ENCODE peak calls at places on chromosome 16, in six cellular contexts. J, T, O, X, A and Q are unnamed samples.
A peak's percentile ranks its signal among the peaks of the same experiment; 100 is the strongest.

GRCh38 chr16:66927012-66927436 is 1.7 kb upstream of the RRAD start:
- DNase-seq in J (no peak), T (peak; percentile 90), A (no peak), X (no peak), O (no peak), Q (peak; percentile 66)

GRCh38 chr16:66205287-66206167 is 161.0 kb upstream of the CDH5 start:
- DNase-seq in T (no peak), A (peak; percentile 27), O (no peak), X (peak; percentile 70), J (no peak), Q (peak; percentile 92)

GRCh38 chr16:71360378-71360777 is 1.9 kb downstream of the CALB2 start:
- DNase-seq in T (peak; percentile 83), J (no peak), X (no peak), A (no peak), O (no peak), Q (no peak)

GRCh38 chr16:11658896-11659708 is 9.2 kb upstream of the SNN start:
- DNase-seq in J (no peak), T (no peak), O (no peak), A (no peak), X (no peak), Q (no peak)

GRCh38 chr16:3509470-3509928 is 8.7 kb downstream of the CLUAP1 start:
- DNase-seq in A (no peak), J (no peak), O (no peak), X (peak; percentile 4), T (no peak), Q (no peak)

GRCh38 chr16:53043986-53044571 is 8.6 kb downstream of the CHD9NB start:
- DNase-seq in T (no peak), J (no peak), A (no peak), O (no peak), X (no peak), Q (no peak)

GRCh38 chr16:24834459-24835335 is 11.1 kb upstream of the SLC5A11 start:
- DNase-seq in J (no peak), X (peak; percentile 36), O (no peak), A (peak; percentile 18), T (peak; percentile 61), Q (peak; percentile 36)

GRCh38 chr16:24077989-24078388 is 178.1 kb upstream of the CACNG3 start:
- DNase-seq in X (no peak), T (no peak), O (peak; percentile 42), J (no peak), A (no peak), Q (no peak)

GRCh38 chr16:88768041-88768876 is 16.8 kb downstream of the PIEZO1 start:
- DNase-seq in O (peak; percentile 56), T (no peak), A (no peak), J (no peak), X (no peak), Q (no peak)

GRCh38 chr16:10352262-10352661 is 33.6 kb upstream of the ATF7IP2 start:
- DNase-seq in O (no peak), J (no peak), T (no peak), X (no peak), A (no peak), Q (no peak)

GRCh38 chr16:76668207-76668725 is 391.1 kb downstream of the CNTNAP4 start:
- DNase-seq in O (no peak), X (no peak), A (no peak), J (no peak), T (no peak), Q (no peak)

GRCh38 chr16:81587626-81588160 is 143.1 kb downstream of the CMIP start:
- DNase-seq in J (no peak), A (no peak), T (no peak), O (no peak), X (no peak), Q (no peak)

GRCh38 chr16:66933776-66934137 is 445 bp downstream of the CIAO2B start:
- DNase-seq in A (no peak), T (peak; percentile 37), X (no peak), J (no peak), O (no peak), Q (no peak)